ENCODE peak calls at places on chromosomes 11 and 22, in four cellular contexts. L is CD8-positive, alpha-beta memory T cell; J is heart right ventricle; W is A549. C is an unnamed sample.

GRCh38 chr11:33617672-33618362 is 82.8 kb downstream of the C11orf91 start:
- DNase-seq in J (no peak), W (no peak), L (no peak), C (no peak)

GRCh38 chr11:13126430-13126829 is 117.3 kb downstream of the RASSF10 start:
- DNase-seq in L (no peak), J (no peak), W (peak; percentile 91), C (no peak)

GRCh38 chr22:42805016-42805997 is 51.8 kb downstream of the ARFGAP3 start:
- DNase-seq in J (no peak), W (peak; percentile 28), L (no peak), C (no peak)

GRCh38 chr22:28544431-28544868 is 135.2 kb downstream of the TTC28 start:
- DNase-seq in J (no peak), W (no peak), L (no peak), C (no peak)

GRCh38 chr11:129613076-129613475 is 202.6 kb upstream of the TMEM45B start:
- DNase-seq in J (no peak), W (no peak), L (no peak), C (no peak)

GRCh38 chr11:133951484-133952198 is 5.1 kb downstream of the IGSF9B start:
- DNase-seq in W (no peak), L (no peak), J (no peak), C (no peak)

GRCh38 chr11:24155792-24156191 is 341.1 kb upstream of the LUZP2 start:
- DNase-seq in L (no peak), W (no peak), J (no peak), C (no peak)

GRCh38 chr11:128365044-128365443 is 222.3 kb downstream of the ETS1 start:
- DNase-seq in L (no peak), W (peak; percentile 9), J (no peak), C (no peak)

GRCh38 chr11:8328848-8329330 is 65.2 kb upstream of the LMO1 start:
- DNase-seq in W (peak; percentile 88), J (peak; percentile 72), L (peak; percentile 9), C (peak; percentile 74)

GRCh38 chr11:109059402-109059801 is 362.6 kb upstream of the C11orf87 start:
- DNase-seq in L (no peak), J (no peak), W (no peak), C (no peak)

GRCh38 chr11:19418221-19418620 is 177.5 kb upstream of the E2F8 start:
- DNase-seq in L (no peak), J (no peak), W (no peak), C (no peak)

GRCh38 chr11:77079666-77080065 is 12.9 kb downstream of the CAPN5 start:
- DNase-seq in J (no peak), W (no peak), L (no peak), C (no peak)

GRCh38 chr22:48099251-48099650 is 1336.8 kb downstream of the TBC1D22A start:
- DNase-seq in J (no peak), W (no peak), L (no peak), C (no peak)

GRCh38 chr22:20421507-20421874 is 16.1 kb downstream of the SCARF2 start:
- DNase-seq in W (no peak), L (no peak), J (no peak), C (no peak)

GRCh38 chr11:11618973-11619435 is 2.8 kb downstream of the GALNT18 start:
- DNase-seq in W (peak; percentile 44), L (no peak), J (no peak), C (no peak)

GRCh38 chr11:68999093-68999747 is 13.8 kb downstream of the MRGPRF start:
- DNase-seq in J (peak; percentile 1), L (no peak), W (no peak), C (no peak)

GRCh38 chr11:116707250-116707649 is 65.5 kb downstream of the BUD13 start:
- DNase-seq in J (no peak), L (no peak), W (no peak), C (no peak)

GRCh38 chr22:28250036-28250695 is 331.1 kb upstream of the PITPNB start:
- DNase-seq in L (no peak), J (no peak), W (no peak), C (no peak)

GRCh38 chr11:116502641-116503061 is 270.1 kb downstream of the BUD13 start:
- DNase-seq in L (no peak), J (peak; percentile 10), W (no peak), C (no peak)

GRCh38 chr11:47001666-47002285 is 65.2 kb downstream of the CSTPP1 start:
- DNase-seq in J (no peak), W (no peak), L (no peak), C (no peak)

GRCh38 chr11:96154802-96155520 is 188.0 kb downstream of the MAML2 start:
- DNase-seq in L (no peak), W (peak; percentile 18), J (no peak), C (no peak)

GRCh38 chr11:62466444-62466843 is 47.6 kb downstream of the SCGB1A1 start:
- DNase-seq in J (no peak), W (no peak), L (no peak), C (no peak)

GRCh38 chr22:17436382-17436951 is 67.2 kb downstream of the CECR2 start:
- DNase-seq in W (no peak), J (peak; percentile 9), L (no peak), C (no peak)

GRCh38 chr11:24496728-24497396 is at the start of gene LUZP2:
- DNase-seq in L (no peak), W (no peak), J (no peak), C (no peak)

GRCh38 chr22:44625981-44626687 is 75.9 kb upstream of the PRR5 start:
- DNase-seq in J (peak; percentile 63), W (peak; percentile 55), L (peak; percentile 68), C (peak; percentile 72)

GRCh38 chr11:112958670-112959069 is 2.5 kb upstream of the NCAM1 start:
- DNase-seq in J (no peak), W (peak; percentile 12), L (no peak), C (no peak)

GRCh38 chr11:62427630-62428233 is 8.9 kb downstream of the SCGB1A1 start:
- DNase-seq in J (no peak), W (no peak), L (no peak), C (no peak)

GRCh38 chr11:86497310-86497709 is 122.6 kb downstream of the CCDC81 start:
- DNase-seq in L (no peak), W (no peak), J (no peak), C (no peak)

GRCh38 chr11:4025957-4026324 is 68.7 kb upstream of the RRM1 start:
- DNase-seq in W (no peak), J (peak; percentile 49), L (no peak), C (no peak)
- H3K4me3 ChIP-seq in W (no peak overlapping the region), J (no peak overlapping the region), L (no peak overlapping the region), C (no peak overlapping the region)

GRCh38 chr11:66228521-66228920 is 39.9 kb upstream of the RAB1B start:
- DNase-seq in J (no peak), W (no peak), L (no peak), C (no peak)
- H3K27ac ChIP-seq in J (no peak overlapping the region), W (no peak overlapping the region), L (no peak overlapping the region), C (no peak overlapping the region)

GRCh38 chr11:2553886-2554285 is 109.1 kb downstream of the KCNQ1 start:
- DNase-seq in W (no peak), J (no peak), L (no peak), C (no peak)

GRCh38 chr11:2555891-2556290 is 111.1 kb downstream of the KCNQ1 start:
- DNase-seq in J (no peak), L (no peak), W (no peak), C (no peak)

GRCh38 chr11:2555376-2555775 is 110.6 kb downstream of the KCNQ1 start:
- DNase-seq in J (no peak), W (no peak), L (no peak), C (no peak)

GRCh38 chr11:2553198-2553597 is 108.4 kb downstream of the KCNQ1 start:
- DNase-seq in L (no peak), J (no peak), W (no peak), C (no peak)

DNA sequence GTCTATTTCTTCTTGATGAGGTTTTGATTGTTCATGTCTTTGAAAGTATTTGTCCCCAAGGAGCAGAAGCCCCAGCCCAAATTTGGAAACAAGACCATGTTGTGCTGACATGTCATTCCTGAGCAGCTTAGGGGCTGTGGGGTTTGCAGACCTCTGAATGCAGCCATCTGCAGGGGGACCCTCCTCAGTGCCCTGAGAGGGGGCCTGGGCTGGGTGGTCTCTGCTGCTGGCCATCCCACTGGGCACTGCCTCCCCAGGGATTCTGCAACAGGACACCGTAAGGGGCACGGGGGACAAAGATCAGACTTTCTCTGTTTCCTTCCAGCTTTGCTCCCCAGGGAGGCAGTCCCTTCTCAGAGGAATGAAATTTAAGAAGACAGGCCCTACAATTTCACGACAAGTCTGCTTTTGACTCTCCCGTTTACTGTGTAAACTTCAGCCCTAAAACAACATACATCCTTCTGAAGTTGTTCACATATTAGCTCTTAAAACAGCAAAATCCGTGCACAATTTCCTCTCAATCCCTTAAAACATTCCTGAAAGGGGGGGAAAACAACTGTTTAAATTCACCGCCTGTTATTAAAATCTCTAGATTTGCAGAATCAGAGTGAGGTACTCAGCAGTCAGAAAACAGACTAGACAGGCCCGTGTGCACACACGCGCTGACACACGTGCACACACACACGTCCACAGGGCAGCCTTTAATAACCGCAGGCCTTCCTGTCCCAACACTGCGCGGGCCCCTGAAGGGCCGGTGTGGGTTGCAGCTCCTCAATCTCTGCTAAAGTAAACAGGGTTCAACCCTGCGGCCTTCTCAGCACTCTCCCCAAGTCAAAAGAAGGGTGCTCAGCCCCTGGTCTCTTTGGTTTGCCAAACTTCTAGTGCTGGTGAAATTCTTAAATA is 109.8 kb downstream of the KCNQ1 start:
- DNase-seq in W (no peak), J (no peak), L (no peak), C (no peak)
- H3K4me1 ChIP-seq in W (no peaks in the 10 kb centered on the region), J (no peaks in the 10 kb centered on the region), L (no peaks in the 10 kb centered on the region), C (no peaks in the 10 kb centered on the region)

GRCh38 chr11:73553266-73553665 is 44.6 kb downstream of the FAM168A start:
- DNase-seq in W (no peak), L (no peak), J (no peak), C (no peak)
- H3K4me3 ChIP-seq in W (no peak overlapping the region), L (no peak overlapping the region), J (no peak overlapping the region), C (no peak overlapping the region)

GRCh38 chr22:23893957-23894709 is at the start of gene MIF:
- DNase-seq in L (peak; percentile 91), W (peak; percentile 93), J (peak; percentile 94), C (peak; percentile 98)

GRCh38 chr22:23891726-23892125 is 2.5 kb upstream of the MIF start:
- DNase-seq in J (no peak), L (no peak), W (no peak), C (no peak)

GRCh38 chr22:23892130-23892529 is 2.1 kb upstream of the MIF start:
- DNase-seq in W (no peak), L (no peak), J (no peak), C (no peak)

GRCh38 chr22:23893446-23893956 is 682 bp upstream of the MIF start:
- DNase-seq in J (no peak), W (no peak), L (no peak), C (no peak)

GRCh38 chr22:23892626-23893445 is 1.3 kb upstream of the MIF start:
- DNase-seq in L (no peak), J (no peak), W (no peak), C (no peak)
- H3K27ac ChIP-seq in L (peak overlapping the region; percentile 95), J (no peak overlapping the region), W (peak overlapping the region; percentile 99), C (peak overlapping the region; percentile 93)

C was measured in naive thymus-derived CD4-positive, alpha-beta T cell.